ENCODE peak calls at places on chromosome 4, in seven cellular contexts. V is GM23248; N is endodermal cell; M is psoas muscle; J is colonic mucosa; U is endothelial cell of umbilical vein; T is naive thymus-derived CD4-positive, alpha-beta T cell. K is an unnamed sample.

GRCh38 chr4:14028862-14029261 is 401.3 kb upstream of the BOD1L1 start:
- DNase-seq in V (no peak), N (no peak), M (no peak), J (no peak), U (no peak), T (no peak), K (no peak)

GRCh38 chr4:15343581-15343980 is 84.3 kb upstream of the C1QTNF7 start:
- DNase-seq in V (no peak), N (no peak), M (no peak), J (no peak), U (no peak), T (no peak), K (no peak)

GRCh38 chr4:107183155-107183774 is 147.2 kb upstream of the DKK2 start:
- DNase-seq in V (peak), N (peak), M (no peak), J (peak), U (peak), T (no peak), K (no peak)

GRCh38 chr4:73248416-73248815 is 10.2 kb downstream of the ANKRD17 start:
- DNase-seq in V (no peak), N (no peak), M (no peak), J (no peak), U (no peak), T (no peak), K (no peak)

GRCh38 chr4:2105559-2105958 is 46.4 kb downstream of the NAT8L start:
- DNase-seq in V (peak), N (no peak), M (no peak), J (no peak), U (no peak), T (no peak), K (no peak)

GRCh38 chr4:124183926-124184325 is 528.6 kb downstream of the ANKRD50 start:
- DNase-seq in V (peak), N (no peak), M (no peak), J (no peak), U (no peak), T (no peak), K (no peak)

GRCh38 chr4:142567199-142567598 is 278.9 kb downstream of the INPP4B start:
- DNase-seq in V (peak), N (peak), M (no peak), J (no peak), U (no peak), T (peak), K (no peak)

GRCh38 chr4:79178770-79179169 is 147.1 kb downstream of the NAA11 start:
- DNase-seq in V (no peak), N (no peak), M (no peak), J (peak), U (no peak), T (no peak), K (no peak)

GRCh38 chr4:16844796-16845586 is 53.5 kb downstream of the LDB2 start:
- DNase-seq in V (no peak), N (peak), M (no peak), J (no peak), U (no peak), T (no peak), K (no peak)

GRCh38 chr4:174284181-174284886 is 623 bp downstream of the CEP44 start:
- DNase-seq in V (peak), N (no peak), M (no peak), J (peak), U (peak), T (no peak), K (no peak)

GRCh38 chr4:91243132-91243531 is 1060.6 kb upstream of the GRID2 start:
- DNase-seq in V (no peak), N (no peak), M (no peak), J (no peak), U (no peak), T (no peak), K (no peak)

GRCh38 chr4:107261241-107261874 is 225.2 kb upstream of the DKK2 start:
- DNase-seq in V (no peak), N (no peak), M (no peak), J (no peak), U (no peak), T (no peak), K (no peak)

GRCh38 chr4:105970371-105970770 is 75.1 kb downstream of the NPNT start:
- DNase-seq in V (no peak), N (no peak), M (no peak), J (no peak), U (no peak), T (no peak), K (no peak)

GRCh38 chr4:154332681-154333421 is 158.7 kb downstream of the DCHS2 start:
- DNase-seq in V (no peak), N (peak), M (peak), J (peak), U (no peak), T (peak), K (peak)

GRCh38 chr4:5079581-5079980 is 28.3 kb downstream of the STK32B start:
- DNase-seq in V (peak), N (no peak), M (no peak), J (no peak), U (peak), T (no peak), K (no peak)

GRCh38 chr4:61770456-61770855 is 570.3 kb downstream of the ADGRL3 start:
- DNase-seq in V (no peak), N (no peak), M (no peak), J (no peak), U (no peak), T (no peak), K (no peak)

GRCh38 chr4:5156677-5157076 is 105.4 kb downstream of the STK32B start:
- DNase-seq in V (no peak), N (no peak), M (no peak), J (no peak), U (no peak), T (no peak), K (no peak)

GRCh38 chr4:153518637-153519384 is 52.7 kb downstream of the TMEM131L start:
- DNase-seq in V (no peak), N (no peak), M (no peak), J (peak), U (no peak), T (no peak), K (no peak)

GRCh38 chr4:164197556-164197955 is 556.4 kb upstream of the SMIM31 start:
- DNase-seq in V (no peak), N (no peak), M (no peak), J (no peak), U (no peak), T (no peak), K (no peak)

GRCh38 chr4:164204434-164204833 is 549.5 kb upstream of the SMIM31 start:
- DNase-seq in V (peak), N (peak), M (no peak), J (no peak), U (peak), T (no peak), K (no peak)

GRCh38 chr4:164207460-164207859 is 546.5 kb upstream of the SMIM31 start:
- DNase-seq in V (no peak), N (peak), M (no peak), J (no peak), U (no peak), T (no peak), K (no peak)

GRCh38 chr4:164203476-164203875 is 550.5 kb upstream of the SMIM31 start:
- DNase-seq in V (no peak), N (no peak), M (no peak), J (no peak), U (no peak), T (no peak), K (no peak)
- H3K27ac ChIP-seq in V (peak), N (no peak), M (no peak), J (no peak), U (no peak), T (no peak), K (no peak)

GRCh38 chr4:184807797-184808718 is 17.7 kb downstream of the ACSL1 start:
- DNase-seq in V (peak), N (peak), M (peak), J (no peak), U (peak), T (no peak), K (peak)

GRCh38 chr4:184808719-184809062 is 17.1 kb downstream of the ACSL1 start:
- DNase-seq in V (peak), N (no peak), M (no peak), J (no peak), U (no peak), T (no peak), K (no peak)

GRCh38 chr4:184806711-184807110 is 19.1 kb downstream of the ACSL1 start:
- DNase-seq in V (no peak), N (no peak), M (no peak), J (no peak), U (no peak), T (no peak), K (no peak)

GRCh38 chr4:184806246-184806550 is 19.6 kb downstream of the ACSL1 start:
- DNase-seq in V (no peak), N (no peak), M (no peak), J (no peak), U (no peak), T (no peak), K (no peak)

DNA sequence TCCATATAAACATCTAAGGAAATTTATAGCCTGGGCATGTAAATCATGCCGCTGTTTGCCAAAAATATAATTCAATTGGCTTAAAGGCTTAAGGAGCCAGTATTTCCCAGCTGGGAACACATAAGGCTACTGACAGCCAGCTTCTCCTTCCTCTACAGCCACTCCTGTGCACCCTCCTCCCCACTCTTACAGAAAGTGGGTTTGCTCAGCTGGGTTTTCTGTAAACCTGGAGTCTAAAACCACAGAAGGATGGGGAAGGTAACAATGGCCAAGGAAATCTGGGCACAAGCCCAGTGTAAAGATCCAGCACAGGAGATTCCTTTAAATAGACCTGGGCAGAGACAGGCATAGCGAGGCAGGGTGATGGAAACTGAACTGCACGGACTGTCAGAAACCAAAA is 18.5 kb downstream of the ACSL1 start:
- DNase-seq in V (no peak), N (no peak), M (no peak), J (no peak), U (no peak), T (no peak), K (no peak)
- H3K27ac ChIP-seq in V (no peak), N (no peak), M (peak), J (no peak), U (no peak), T (no peak), K (peak)

GRCh38 chr4:145929415-145930178 is 9.0 kb downstream of the ZNF827 start:
- DNase-seq in V (no peak), N (no peak), M (no peak), J (no peak), U (no peak), T (no peak), K (no peak)
- H3K27ac ChIP-seq in V (no peak), N (no peak), M (peak), J (no peak), U (no peak), T (no peak), K (no peak)

GRCh38 chr4:12965334-12965733 is 518.8 kb downstream of the RAB28 start:
- DNase-seq in V (no peak), N (no peak), M (no peak), J (no peak), U (no peak), T (no peak), K (no peak)
- H3K27ac ChIP-seq in V (no peak), N (no peak), M (no peak), J (no peak), U (no peak), T (no peak), K (no peak)

GRCh38 chr4:112094330-112094729 is 50.9 kb upstream of the FAM241A start:
- DNase-seq in V (no peak), N (no peak), M (no peak), J (no peak), U (no peak), T (no peak), K (no peak)

GRCh38 chr4:112098841-112099240 is 46.4 kb upstream of the FAM241A start:
- DNase-seq in V (no peak), N (no peak), M (no peak), J (no peak), U (no peak), T (no peak), K (no peak)

GRCh38 chr4:112102875-112103370 is 42.3 kb upstream of the FAM241A start:
- DNase-seq in V (no peak), N (no peak), M (no peak), J (no peak), U (peak), T (no peak), K (no peak)

DNA sequence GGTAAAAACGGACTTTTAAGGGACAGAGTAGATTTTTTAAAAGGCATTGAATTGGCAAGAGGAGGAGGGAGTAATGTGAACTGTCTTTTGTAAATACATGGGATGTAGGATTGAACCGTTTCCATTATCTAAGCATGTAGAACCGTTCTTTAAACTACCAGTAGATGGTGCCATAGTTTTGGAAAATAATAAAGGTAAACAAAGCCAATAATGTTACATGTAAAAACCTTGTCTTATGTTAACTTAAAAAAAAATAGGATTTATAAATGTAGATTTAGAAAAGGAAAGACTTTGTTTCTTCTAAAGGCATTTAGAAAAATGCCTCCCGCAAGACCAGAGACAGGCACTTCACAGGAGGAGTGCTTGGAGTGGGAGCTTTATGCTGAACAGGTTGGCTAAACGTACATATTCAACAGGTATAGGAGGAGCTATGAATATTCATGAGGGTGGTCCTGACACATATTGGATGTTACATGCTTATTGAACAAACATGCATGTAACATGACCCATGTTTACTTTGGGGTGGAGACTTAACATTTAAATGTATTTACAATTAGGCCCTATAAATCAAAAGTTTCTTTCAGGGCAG is 45.5 kb upstream of the FAM241A start:
- DNase-seq in V (peak), N (peak), M (no peak), J (no peak), U (peak), T (peak), K (no peak)
- H3K27ac ChIP-seq in V (no peak), N (no peak), M (no peak), J (no peak), U (no peak), T (no peak), K (no peak)